ENCODE peak calls at places on chromosomes 16 and 17, in five cellular contexts. A is GM23248, G is HTR-8/SVneo, M is sigmoid colon, Q is Peyer's patch. W is an unnamed sample.

GRCh38 chr16:81060576-81061306 is 16.3 kb downstream of the C16orf46 start:
- DNase-seq in A (no peak), G (no peak), M (no peak), Q (no peak), W (no peak)

GRCh38 chr17:61503961-61504360 is 51.7 kb downstream of the TBX4 start:
- DNase-seq in A (no peak), G (no peak), M (no peak), Q (no peak), W (no peak)

GRCh38 chr17:29686998-29687397 is 64.3 kb upstream of the CORO6 start:
- DNase-seq in A (no peak), G (no peak), M (no peak), Q (no peak), W (no peak)

GRCh38 chr17:5582177-5582885 is 2.0 kb downstream of the NLRP1 start:
- DNase-seq in A (peak), G (no peak), M (no peak), Q (no peak), W (no peak)

GRCh38 chr17:3909257-3909656 is 7.0 kb downstream of the P2RX1 start:
- DNase-seq in A (no peak), G (no peak), M (no peak), Q (no peak), W (no peak)

GRCh38 chr17:51799981-51800380 is 358.5 kb downstream of the CA10 start:
- DNase-seq in A (no peak), G (no peak), M (no peak), Q (no peak), W (no peak)

GRCh38 chr17:1709403-1709891 is 730 bp downstream of the TLCD2 start:
- DNase-seq in A (peak), G (no peak), M (no peak), Q (no peak), W (no peak)

GRCh38 chr17:39688945-39689344 is 1.1 kb upstream of the PGAP3 start:
- DNase-seq in A (no peak), G (no peak), M (no peak), Q (no peak), W (no peak)

GRCh38 chr17:48494335-48494734 is 36.5 kb downstream of the HOXB1 start:
- DNase-seq in A (peak), G (no peak), M (no peak), Q (no peak), W (no peak)

GRCh38 chr17:8599351-8600011 is 31.0 kb downstream of the MYH10 start:
- DNase-seq in A (no peak), G (no peak), M (no peak), Q (no peak), W (no peak)

GRCh38 chr16:20612551-20613470 is 36.6 kb upstream of the ACSM2B start:
- DNase-seq in A (no peak), G (no peak), M (peak), Q (no peak), W (no peak)

GRCh38 chr16:84785843-84786538 is 33.8 kb upstream of the CRISPLD2 start:
- DNase-seq in A (peak), G (no peak), M (peak), Q (no peak), W (no peak)

GRCh38 chr17:29592850-29593545 is at the start of gene ANKRD13B:
- DNase-seq in A (peak), G (peak), M (peak), Q (peak), W (peak)

GRCh38 chr16:21233045-21233520 is 416 bp upstream of the ANKS4B start:
- DNase-seq in A (no peak), G (no peak), M (no peak), Q (no peak), W (no peak)